ENCODE peak calls at places on chromosomes 11 and 22, in eight cellular contexts. U is fibroblast of lung, Q is coronary artery, Y is cardiac fibroblast, V is uterus, E is PC-3, I is fibroblast of mammary gland, R is spleen. W is an unnamed sample.

GRCh38 chr22:23220485-23221350 is 40.4 kb downstream of the BCR start:
- DNase-seq in U (peak), Q (no peak), Y (peak), V (no peak), E (no peak), I (peak), R (peak), W (no peak)

GRCh38 chr11:57668467-57668890 is 565 bp downstream of the ZDHHC5 start:
- DNase-seq in U (no peak), Q (no peak), Y (no peak), V (no peak), E (peak), I (no peak), R (no peak), W (no peak)

GRCh38 chr11:35404397-35404775 is 15.0 kb downstream of the SLC1A2 start:
- DNase-seq in U (peak), Q (no peak), Y (peak), V (peak), E (peak), I (peak), R (no peak), W (peak)

GRCh38 chr11:29272019-29272654 is 744.7 kb downstream of the KCNA4 start:
- DNase-seq in U (peak), Q (no peak), Y (peak), V (no peak), E (peak), I (peak), R (no peak), W (no peak)

GRCh38 chr11:102453286-102453797 is 777 bp upstream of the TMEM123 start:
- DNase-seq in U (no peak), Q (no peak), Y (no peak), V (peak), E (peak), I (peak), R (no peak), W (no peak)

GRCh38 chr11:1570896-1571759 is 943 bp downstream of the DUSP8 start:
- DNase-seq in U (no peak), Q (peak), Y (no peak), V (peak), E (no peak), I (no peak), R (peak), W (no peak)

GRCh38 chr22:19533857-19534256 is 9.6 kb upstream of the CLDN5 start:
- DNase-seq in U (no peak), Q (no peak), Y (no peak), V (no peak), E (no peak), I (no peak), R (no peak), W (no peak)

GRCh38 chr11:67406969-67407699 is 3.3 kb downstream of the TBC1D10C start:
- DNase-seq in U (no peak), Q (no peak), Y (no peak), V (no peak), E (no peak), I (no peak), R (peak), W (no peak)

GRCh38 chr11:126378763-126379162 is 23.3 kb downstream of the ST3GAL4 start:
- DNase-seq in U (no peak), Q (no peak), Y (peak), V (no peak), E (no peak), I (peak), R (no peak), W (peak)

GRCh38 chr11:40162901-40163300 is 1296.6 kb downstream of the LRRC4C start:
- DNase-seq in U (no peak), Q (no peak), Y (no peak), V (no peak), E (no peak), I (no peak), R (no peak), W (no peak)

GRCh38 chr11:44329472-44330230 is 19.7 kb upstream of the ALX4 start:
- DNase-seq in U (no peak), Q (no peak), Y (no peak), V (no peak), E (no peak), I (no peak), R (no peak), W (no peak)

GRCh38 chr11:117217141-117217609 is 14.7 kb downstream of the PCSK7 start:
- DNase-seq in U (peak), Q (peak), Y (peak), V (peak), E (no peak), I (peak), R (no peak), W (no peak)

GRCh38 chr11:65169164-65169641 is 830 bp upstream of the SPDYC start:
- DNase-seq in U (peak), Q (no peak), Y (peak), V (no peak), E (peak), I (no peak), R (peak), W (no peak)

GRCh38 chr11:105588001-105588400 is 21.9 kb upstream of the GRIA4 start:
- DNase-seq in U (peak), Q (no peak), Y (peak), V (no peak), E (peak), I (peak), R (no peak), W (no peak)

GRCh38 chr22:44464000-44464399 is 34.0 kb downstream of the RTL6 start:
- DNase-seq in U (peak), Q (no peak), Y (no peak), V (no peak), E (peak), I (no peak), R (peak), W (peak)

GRCh38 chr22:30803679-30804078 is 109.0 kb downstream of the OSBP2 start:
- DNase-seq in U (no peak), Q (no peak), Y (no peak), V (no peak), E (no peak), I (no peak), R (no peak), W (peak)

GRCh38 chr11:44596541-44597276 is 31.2 kb downstream of the CD82 start:
- DNase-seq in U (peak), Q (no peak), Y (no peak), V (no peak), E (no peak), I (no peak), R (no peak), W (no peak)

GRCh38 chr22:43300891-43301676 is 42.1 kb downstream of the SCUBE1 start:
- DNase-seq in U (no peak), Q (no peak), Y (no peak), V (no peak), E (no peak), I (no peak), R (no peak), W (peak)

GRCh38 chr11:96748639-96749370 is 359.0 kb downstream of the JRKL start:
- DNase-seq in U (peak), Q (no peak), Y (peak), V (no peak), E (peak), I (peak), R (no peak), W (no peak)

GRCh38 chr11:47264119-47264915 is 5.6 kb upstream of the MADD start:
- DNase-seq in U (peak), Q (no peak), Y (no peak), V (no peak), E (no peak), I (no peak), R (peak), W (no peak)

GRCh38 chr22:44809456-44809855 is 57.1 kb downstream of the ARHGAP8 start:
- DNase-seq in U (no peak), Q (no peak), Y (no peak), V (no peak), E (no peak), I (no peak), R (peak), W (no peak)

GRCh38 chr11:101401245-101401644 is 182.6 kb downstream of the TRPC6 start:
- DNase-seq in U (peak), Q (no peak), Y (peak), V (no peak), E (no peak), I (peak), R (no peak), W (no peak)

GRCh38 chr11:62925745-62926668 is 4.8 kb upstream of the CHRM1 start:
- DNase-seq in U (no peak), Q (no peak), Y (no peak), V (no peak), E (no peak), I (no peak), R (peak), W (no peak)
- H3K4me3 ChIP-seq in U (peak), Q (peak), Y (peak), V (no peak), E (no peak), I (no peak), R (peak), W (no peak)

GRCh38 chr22:50624347-50625130 is 3.4 kb downstream of the ARSA start:
- DNase-seq in U (no peak), Q (no peak), Y (no peak), V (no peak), E (no peak), I (no peak), R (peak), W (no peak)

GRCh38 chr22:50621948-50622722 is 5.8 kb downstream of the ARSA start:
- DNase-seq in U (no peak), Q (no peak), Y (no peak), V (no peak), E (peak), I (no peak), R (peak), W (no peak)

GRCh38 chr22:50620861-50621490 is 7.0 kb downstream of the ARSA start:
- DNase-seq in U (no peak), Q (no peak), Y (no peak), V (no peak), E (peak), I (peak), R (peak), W (no peak)

GRCh38 chr22:50622723-50623327 is 5.1 kb downstream of the ARSA start:
- DNase-seq in U (no peak), Q (no peak), Y (no peak), V (no peak), E (no peak), I (no peak), R (peak), W (no peak)

GRCh38 chr22:50621491-50621880 is 6.5 kb downstream of the ARSA start:
- DNase-seq in U (no peak), Q (no peak), Y (no peak), V (no peak), E (no peak), I (no peak), R (peak), W (no peak)
- H3K4me3 ChIP-seq in U (no peak), Q (no peak), Y (no peak), V (no peak), E (peak), I (no peak), R (peak), W (no peak)

GRCh38 chr11:76209956-76210885 is 3.9 kb upstream of the WNT11 start:
- DNase-seq in U (peak), Q (no peak), Y (peak), V (peak), E (peak), I (peak), R (peak), W (peak)
- H3K4me3 ChIP-seq in U (peak), Q (peak), Y (peak), V (peak), E (peak), I (no peak), R (peak), W (no peak)

DNA sequence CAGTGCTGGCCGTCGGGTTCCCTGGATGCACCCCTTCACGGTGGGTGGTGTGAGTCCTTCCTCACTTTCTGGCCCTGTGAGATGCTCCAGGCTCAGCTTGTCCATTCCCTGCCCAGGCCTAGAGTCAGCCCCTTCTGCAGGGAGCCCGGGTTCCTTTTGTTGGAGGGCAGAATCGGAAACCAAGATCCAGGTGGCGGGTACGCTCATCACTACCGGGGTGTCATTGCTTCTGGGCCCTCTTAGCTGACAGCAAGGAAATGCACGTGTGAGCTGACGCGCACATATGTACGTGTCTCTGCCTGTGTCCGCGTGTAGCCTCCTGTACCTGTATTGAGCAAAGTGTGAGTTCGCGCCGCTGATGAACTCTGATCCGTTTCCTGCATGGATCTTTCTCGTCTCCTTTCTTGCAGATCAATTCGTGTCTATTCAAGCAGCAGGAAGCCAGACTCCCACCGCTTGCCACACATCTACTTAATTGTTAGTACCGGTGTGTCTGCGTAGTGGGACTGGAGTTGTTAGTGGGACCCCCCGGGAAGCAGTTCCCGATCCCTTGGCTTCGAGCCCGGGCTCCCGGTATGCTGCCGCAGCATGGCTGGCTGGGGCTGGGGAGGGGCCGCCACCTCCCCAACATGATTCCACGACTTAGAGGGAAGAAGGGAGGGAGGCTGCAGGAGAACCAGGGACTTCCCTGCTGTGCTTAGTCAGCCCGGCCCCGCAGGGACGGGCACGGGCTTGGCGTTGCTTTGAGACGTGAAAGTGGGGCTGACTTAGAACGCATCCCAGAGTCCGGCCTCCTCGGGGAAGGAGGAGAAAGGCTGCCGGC is 35.9 kb upstream of the GRAMD4 start:
- DNase-seq in U (peak), Q (no peak), Y (peak), V (no peak), E (no peak), I (peak), R (peak), W (no peak)
- H3K4me3 ChIP-seq in U (no peak), Q (no peak), Y (no peak), V (no peak), E (no peak), I (no peak), R (no peak), W (no peak)

DNA sequence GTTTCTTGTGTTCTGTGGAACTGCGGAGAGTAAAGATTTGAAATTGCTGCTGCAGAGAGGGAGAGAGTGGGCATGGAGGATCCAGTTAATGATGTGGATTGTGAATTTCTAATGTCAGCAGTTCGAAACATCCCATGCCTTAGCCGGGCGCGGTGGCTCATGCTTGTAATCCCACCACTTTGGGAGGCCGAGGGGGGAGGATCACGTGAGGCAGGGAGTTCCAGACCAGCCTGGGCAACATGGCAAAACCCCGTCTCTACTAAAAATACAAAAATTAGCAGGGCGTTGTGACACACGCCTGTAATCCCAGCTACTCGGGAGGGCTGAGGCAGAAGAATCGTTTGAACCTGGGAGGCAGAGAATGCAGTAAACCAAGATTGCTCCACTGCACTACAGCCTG is 1.1 kb upstream of the CAVIN3 start:
- DNase-seq in U (no peak), Q (peak), Y (no peak), V (peak), E (no peak), I (peak), R (no peak), W (no peak)
- H3K4me3 ChIP-seq in U (no peak), Q (peak), Y (no peak), V (peak), E (no peak), I (peak), R (no peak), W (no peak)